ENCODE peak calls at places on chromosomes 13 and 19, in eight cellular contexts. X is esophagus squamous epithelium, V is upper lobe of left lung, N is stomach, T is A549, Q is heart left ventricle, H is body of pancreas, O is IMR-90. P is an unnamed sample.

GRCh38 chr19:2360876-2361232 is 789 bp downstream of the TMPRSS9 start:
- DNase-seq in X (no peak), V (no peak), N (no peak), T (no peak), Q (no peak), H (no peak), O (no peak), P (no peak)

GRCh38 chr19:17948967-17949930 is 16.4 kb downstream of the CCDC124 start:
- DNase-seq in X (no peak), V (peak), N (no peak), T (no peak), Q (no peak), H (no peak), O (no peak), P (no peak)

GRCh38 chr13:44974056-44974798 is 15.0 kb downstream of the NUFIP1 start:
- DNase-seq in X (no peak), V (no peak), N (peak), T (no peak), Q (peak), H (peak), O (peak), P (no peak)

GRCh38 chr13:44523176-44524017 is 52.7 kb downstream of the TSC22D1 start:
- DNase-seq in X (no peak), V (no peak), N (no peak), T (peak), Q (no peak), H (peak), O (peak), P (peak)

GRCh38 chr19:5537870-5538269 is 29.9 kb downstream of the TINCR start:
- DNase-seq in X (no peak), V (no peak), N (no peak), T (no peak), Q (peak), H (no peak), O (no peak), P (no peak)

GRCh38 chr13:97076898-97077297 is 82.6 kb upstream of the OXGR1 start:
- DNase-seq in X (no peak), V (no peak), N (no peak), T (no peak), Q (no peak), H (peak), O (no peak), P (no peak)

GRCh38 chr13:100131863-100132574 is 43.1 kb downstream of the PCCA start:
- DNase-seq in X (no peak), V (no peak), N (no peak), T (peak), Q (no peak), H (no peak), O (peak), P (peak)

GRCh38 chr13:50626031-50626643 is 217.4 kb downstream of the DLEU7 start:
- DNase-seq in X (no peak), V (no peak), N (no peak), T (no peak), Q (no peak), H (peak), O (no peak), P (no peak)

GRCh38 chr13:106867249-106867648 is 299.3 kb upstream of the ARGLU1 start:
- DNase-seq in X (no peak), V (no peak), N (peak), T (no peak), Q (no peak), H (peak), O (no peak), P (no peak)

GRCh38 chr13:110323172-110323851 is 16.2 kb downstream of the COL4A2 start:
- DNase-seq in X (no peak), V (no peak), N (no peak), T (peak), Q (no peak), H (no peak), O (peak), P (peak)

GRCh38 chr13:77034883-77035282 is 7.9 kb upstream of the FBXL3 start:
- DNase-seq in X (no peak), V (no peak), N (no peak), T (no peak), Q (no peak), H (no peak), O (peak), P (peak)

GRCh38 chr19:18768046-18768771 is 22.9 kb downstream of the COMP start:
- DNase-seq in X (no peak), V (peak), N (no peak), T (no peak), Q (no peak), H (no peak), O (no peak), P (no peak)

GRCh38 chr13:37011002-37011401 is 10.4 kb downstream of the EXOSC8 start:
- DNase-seq in X (no peak), V (no peak), N (no peak), T (no peak), Q (no peak), H (no peak), O (peak), P (no peak)
- TF ChIP-seq POLR2A in X (no peak), V (no peak), N (no peak), T (no peak), Q (no peak), H (no peak), O (no peak), P (no peak)

DNA sequence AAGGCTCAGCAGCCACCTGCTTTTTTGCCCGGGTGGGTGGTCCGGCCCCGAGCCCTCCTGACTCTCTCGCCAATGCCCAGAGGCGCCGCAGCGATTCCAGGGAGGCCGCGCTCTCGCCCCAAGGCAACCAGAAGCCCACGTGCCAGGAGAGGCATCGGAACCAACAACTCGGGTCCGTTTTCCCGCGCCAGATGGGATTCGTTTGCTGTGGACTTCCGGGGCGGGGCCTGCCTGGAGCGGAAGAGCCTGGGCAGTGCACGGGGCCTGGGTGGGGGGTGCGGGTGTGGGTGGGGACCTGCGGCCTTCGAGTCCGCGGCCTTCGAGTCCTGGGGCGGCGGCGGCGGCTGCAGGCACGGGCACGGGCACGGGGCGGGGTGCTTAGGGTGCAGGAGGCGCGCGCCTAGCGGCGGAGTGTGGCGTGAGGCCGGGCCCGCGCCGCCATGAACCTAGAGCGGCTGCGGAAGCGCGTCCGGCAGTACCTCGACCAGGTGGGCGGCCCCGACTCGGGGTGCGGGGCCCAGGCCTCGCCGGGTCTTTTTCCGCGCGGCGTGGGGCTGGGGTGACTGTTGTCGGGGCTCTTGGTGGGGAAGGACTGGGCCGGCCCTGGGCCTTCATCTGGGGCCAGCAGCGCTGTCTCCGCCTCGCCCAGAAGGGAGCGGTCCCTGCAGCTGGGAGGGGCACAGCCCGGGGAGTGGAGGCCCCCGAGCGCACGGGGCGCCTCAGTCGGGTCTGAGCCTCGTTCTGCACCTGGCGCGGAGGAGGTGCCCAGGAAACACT is at the start of gene CDC16:
- DNase-seq in X (peak), V (peak), N (peak), T (peak), Q (peak), H (peak), O (peak), P (peak)
- TF ChIP-seq POLR2A in X (no peak), V (peak), N (no peak), T (peak), Q (peak), H (peak), O (peak), P (peak)

GRCh38 chr13:113584205-113584869 is at the start of gene TFDP1:
- DNase-seq in X (no peak), V (peak), N (peak), T (peak), Q (peak), H (peak), O (peak), P (peak)

GRCh38 chr13:113582841-113583631 is 1.5 kb upstream of the TFDP1 start:
- DNase-seq in X (no peak), V (peak), N (peak), T (no peak), Q (no peak), H (no peak), O (no peak), P (no peak)

GRCh38 chr13:113586661-113587479 is 2.3 kb downstream of the TFDP1 start:
- DNase-seq in X (no peak), V (no peak), N (peak), T (no peak), Q (no peak), H (peak), O (no peak), P (no peak)

GRCh38 chr13:113585828-113586355 is 1.3 kb downstream of the TFDP1 start:
- DNase-seq in X (no peak), V (no peak), N (peak), T (no peak), Q (no peak), H (peak), O (no peak), P (no peak)

GRCh38 chr13:113584870-113585671 is 518 bp downstream of the TFDP1 start:
- DNase-seq in X (no peak), V (peak), N (peak), T (peak), Q (peak), H (no peak), O (no peak), P (peak)
- TF ChIP-seq POLR2A in X (no peak), V (no peak), N (no peak), T (no peak), Q (no peak), H (no peak), O (no peak), P (no peak)

GRCh38 chr19:40412866-40413265 is 312 bp downstream of the PRX start:
- DNase-seq in X (no peak), V (no peak), N (no peak), T (no peak), Q (no peak), H (no peak), O (no peak), P (no peak)

GRCh38 chr19:40414536-40415535 is 1.7 kb upstream of the PRX start:
- DNase-seq in X (no peak), V (peak), N (no peak), T (no peak), Q (no peak), H (no peak), O (no peak), P (no peak)

GRCh38 chr19:40411958-40412499 is 1.1 kb downstream of the PRX start:
- DNase-seq in X (no peak), V (no peak), N (no peak), T (no peak), Q (no peak), H (no peak), O (no peak), P (no peak)

GRCh38 chr19:40411125-40411842 is 1.9 kb downstream of the PRX start:
- DNase-seq in X (no peak), V (no peak), N (no peak), T (no peak), Q (peak), H (no peak), O (no peak), P (no peak)

GRCh38 chr19:40413291-40413994 is at the start of gene PRX:
- DNase-seq in X (no peak), V (no peak), N (no peak), T (no peak), Q (no peak), H (no peak), O (no peak), P (no peak)
- TF ChIP-seq POLR2A in X (no peak), V (peak), N (no peak), T (no peak), Q (no peak), H (no peak), O (no peak), P (no peak)

DNA sequence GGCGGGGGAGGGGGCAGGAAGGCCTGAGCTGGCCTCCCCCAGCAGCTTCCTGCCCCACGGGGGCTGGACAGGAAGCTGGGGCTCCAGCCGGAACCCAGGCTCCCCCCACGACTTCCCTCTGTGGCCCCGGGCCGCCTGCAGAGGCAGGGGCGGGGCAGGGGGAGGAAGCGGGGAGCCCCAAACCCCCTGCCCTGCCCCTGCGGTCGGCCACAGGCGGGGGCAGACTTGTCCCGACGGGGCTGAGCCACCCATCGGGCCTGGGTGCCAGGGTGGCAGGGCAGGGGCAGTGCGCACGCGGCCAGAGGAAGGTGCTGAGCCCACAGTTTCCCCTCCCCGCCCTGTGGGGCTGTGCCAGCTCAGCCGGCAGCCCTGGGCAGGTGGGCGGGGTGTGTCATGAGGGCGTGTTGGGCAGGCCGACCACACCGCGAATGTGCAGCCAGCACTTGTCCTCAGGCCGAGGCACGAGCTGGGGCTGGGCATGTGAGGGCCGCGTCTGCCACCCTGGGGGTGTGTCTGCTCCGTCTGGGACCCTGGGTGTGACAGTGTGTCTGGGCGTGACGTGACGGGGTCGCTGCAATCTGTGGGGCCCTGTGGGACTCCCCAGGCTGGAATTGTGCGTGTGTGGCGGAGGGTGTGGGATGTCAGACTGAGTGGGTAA is 17.7 kb downstream of the CCDC97 start:
- DNase-seq in X (peak), V (peak), N (peak), T (peak), Q (peak), H (peak), O (peak), P (peak)
- TF ChIP-seq POLR2A in X (no peak), V (no peak), N (no peak), T (no peak), Q (no peak), H (peak), O (peak), P (no peak)

DNA sequence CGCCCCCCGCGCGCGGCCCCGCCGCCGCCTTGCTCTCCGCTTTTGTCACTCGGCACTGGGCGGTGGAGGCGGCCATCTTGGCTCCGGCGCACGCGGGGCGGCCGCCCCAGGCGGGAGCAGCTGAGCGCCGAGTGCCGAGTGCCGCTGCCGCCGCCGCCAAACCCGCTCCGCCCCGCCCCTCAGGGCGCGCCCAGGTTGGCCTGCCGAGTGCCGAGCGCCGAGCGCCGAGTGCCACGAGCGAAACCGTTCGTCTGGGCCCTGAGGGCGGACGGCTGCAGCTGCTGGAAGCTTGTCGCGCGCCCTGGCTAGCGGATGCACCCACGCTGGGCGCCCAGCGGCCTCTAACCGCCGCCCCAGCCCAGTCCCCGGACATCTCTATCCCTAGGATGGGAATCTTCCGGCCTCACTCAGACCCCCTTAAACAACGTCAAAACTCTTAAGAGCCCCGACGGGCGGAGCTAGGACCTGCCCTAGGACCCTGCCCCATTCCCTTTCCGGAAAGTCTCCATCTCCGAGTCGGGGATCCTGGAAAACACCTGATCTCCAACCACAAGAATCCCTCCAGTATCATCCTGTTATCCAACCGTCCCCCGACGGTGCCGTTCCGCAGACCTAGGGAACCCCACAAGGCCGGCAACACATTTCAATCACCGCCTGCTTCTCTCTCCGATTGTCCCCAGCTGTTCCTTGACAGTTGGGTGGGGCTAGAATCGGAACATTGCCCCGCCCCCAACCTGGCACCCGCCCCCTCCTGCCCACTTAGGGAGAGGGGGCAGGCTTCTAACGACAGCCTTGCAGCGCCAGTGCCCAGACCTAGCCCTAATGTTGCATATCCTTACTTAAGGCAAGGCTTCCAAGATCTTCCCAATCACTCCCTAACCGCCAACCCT is 14.1 kb upstream of the AKAP8L start:
- DNase-seq in X (peak), V (peak), N (peak), T (peak), Q (peak), H (peak), O (peak), P (peak)
- TF ChIP-seq POLR2A in X (no peak), V (peak), N (no peak), T (peak), Q (peak), H (peak), O (peak), P (peak)

P was measured in H54.